ENCODE peak calls at places on chromosomes 7 and 10, in five cellular contexts. B is activated T-cell treated with anti-CD3 and anti-CD28 coated beads for 4 hours; I is sciatic nerve; H is A673; P is stimulated activated CD8-positive, alpha-beta memory T cell treated with anti-CD3 and anti-CD28 coated beads, Interleukin-2, amount 100 ng/mL, for 48 hours. J is an unnamed sample.
A peak's percentile ranks its signal among the peaks of the same experiment; 100 is the strongest.

GRCh38 chr10:21501109-21501508 is 24.4 kb downstream of the SKIDA1 start:
- DNase-seq in B (no peak), I (no peak), H (no peak), P (no peak), J (no peak)

GRCh38 chr10:58179238-58179637 is 88.5 kb downstream of the IPMK start:
- DNase-seq in B (no peak), I (no peak), H (no peak), P (no peak), J (no peak)

GRCh38 chr7:6278749-6279310 is 6.4 kb upstream of the CYTH3 start:
- DNase-seq in B (no peak), I (no peak), H (no peak), P (no peak), J (peak; percentile 12)

GRCh38 chr10:102800601-102801335 is 36.4 kb downstream of the CYP17A1 start:
- DNase-seq in B (no peak), I (no peak), H (no peak), P (no peak), J (no peak)

GRCh38 chr10:128095753-128096469 is 30.3 kb downstream of the MKI67 start:
- DNase-seq in B (no peak), I (no peak), H (no peak), P (no peak), J (peak; percentile 43)

GRCh38 chr7:116273918-116274301 is 63.6 kb downstream of the TES start:
- DNase-seq in B (no peak), I (no peak), H (no peak), P (no peak), J (no peak)

GRCh38 chr7:80659120-80660055 is 20.9 kb downstream of the CD36 start:
- DNase-seq in B (no peak), I (no peak), H (peak; percentile 45), P (no peak), J (no peak)

GRCh38 chr10:99983280-99983988 is 26.3 kb downstream of the DNMBP start:
- DNase-seq in B (no peak), I (peak; percentile 68), H (no peak), P (no peak), J (no peak)

GRCh38 chr7:103795787-103796186 is 193.7 kb downstream of the RELN start:
- DNase-seq in B (no peak), I (no peak), H (no peak), P (no peak), J (no peak)

GRCh38 chr10:73814896-73815718 is 3.7 kb upstream of the NDST2 start:
- DNase-seq in B (no peak), I (no peak), H (peak; percentile 49), P (no peak), J (no peak)

GRCh38 chr7:98755138-98755898 is 114.5 kb downstream of the TMEM130 start:
- DNase-seq in B (no peak), I (no peak), H (no peak), P (no peak), J (no peak)

GRCh38 chr10:12389154-12389734 is 39.9 kb downstream of the CAMK1D start:
- DNase-seq in B (no peak), I (no peak), H (no peak), P (no peak), J (peak; percentile 67)

GRCh38 chr10:18102404-18102803 is 37.8 kb upstream of the CACNB2 start:
- DNase-seq in B (no peak), I (no peak), H (no peak), P (no peak), J (no peak)

GRCh38 chr10:7787150-7787856 is 490 bp downstream of the KIN start:
- DNase-seq in B (peak; percentile 5), I (no peak), H (peak; percentile 9), P (no peak), J (no peak)

GRCh38 chr7:1255083-1255816 is 22.6 kb downstream of the UNCX start:
- DNase-seq in B (no peak), I (no peak), H (no peak), P (no peak), J (no peak)

GRCh38 chr10:35089641-35090161 is 440 bp downstream of the CUL2 start:
- DNase-seq in B (no peak), I (peak; percentile 67), H (peak; percentile 18), P (peak; percentile 1), J (no peak)

GRCh38 chr10:103852189-103852711 is 3.1 kb downstream of the SH3PXD2A start:
- DNase-seq in B (no peak), I (no peak), H (no peak), P (no peak), J (peak; percentile 82)

GRCh38 chr10:112287844-112288243 is 4.6 kb downstream of the TECTB start:
- DNase-seq in B (no peak), I (no peak), H (no peak), P (no peak), J (no peak)

GRCh38 chr7:133114519-133114918 is 32.6 kb upstream of the CHCHD3 start:
- DNase-seq in B (no peak), I (no peak), H (peak; percentile 19), P (no peak), J (no peak)

GRCh38 chr7:22563621-22564241 is 63.7 kb upstream of the STEAP1B start:
- DNase-seq in B (no peak), I (no peak), H (no peak), P (no peak), J (no peak)

GRCh38 chr10:104351067-104351681 is 2.5 kb upstream of the CFAP58 start:
- DNase-seq in B (no peak), I (no peak), H (no peak), P (no peak), J (no peak)

GRCh38 chr10:17847586-17848296 is 38.6 kb downstream of the MRC1 start:
- DNase-seq in B (no peak), I (no peak), H (peak; percentile 59), P (no peak), J (no peak)

GRCh38 chr7:92674379-92674778 is 84.2 kb upstream of the FAM133B start:
- DNase-seq in B (no peak), I (no peak), H (no peak), P (no peak), J (no peak)

GRCh38 chr7:135716677-135717238 is 11.2 kb downstream of the SLC13A4 start:
- DNase-seq in B (no peak), I (no peak), H (peak; percentile 96), P (no peak), J (no peak)

GRCh38 chr7:29900745-29901144 is 88.9 kb downstream of the SCRN1 start:
- DNase-seq in B (no peak), I (no peak), H (no peak), P (no peak), J (no peak)

GRCh38 chr10:24891823-24892222 is 60.6 kb downstream of the PRTFDC1 start:
- DNase-seq in B (no peak), I (no peak), H (no peak), P (no peak), J (no peak)

GRCh38 chr10:605632-606325 is 83.7 kb downstream of the DIP2C start:
- DNase-seq in B (no peak), I (no peak), H (no peak), P (no peak), J (no peak)

GRCh38 chr10:807958-808353 is 118.5 kb upstream of the DIP2C start:
- DNase-seq in B (no peak), I (no peak), H (no peak), P (no peak), J (peak; percentile 51)

GRCh38 chr10:132157101-132157500 is 29.6 kb upstream of the DPYSL4 start:
- DNase-seq in B (no peak), I (no peak), H (no peak), P (no peak), J (no peak)

GRCh38 chr7:836429-836828 is 4.2 kb downstream of the SUN1 start:
- DNase-seq in B (no peak), I (no peak), H (no peak), P (no peak), J (no peak)

GRCh38 chr7:151808296-151809155 is 68.4 kb downstream of the PRKAG2 start:
- DNase-seq in B (no peak), I (no peak), H (peak; percentile 29), P (no peak), J (no peak)

GRCh38 chr7:37259381-37259821 is 189.3 kb downstream of the ELMO1 start:
- DNase-seq in B (no peak), I (no peak), H (no peak), P (no peak), J (no peak)

GRCh38 chr7:119733480-119733879 is 539.5 kb upstream of the KCND2 start:
- DNase-seq in B (no peak), I (no peak), H (no peak), P (no peak), J (no peak)

GRCh38 chr7:27162548-27162848 is 2.8 kb downstream of the HOXA9 start:
- DNase-seq in B (no peak), I (no peak), H (no peak), P (no peak), J (no peak)

GRCh38 chr7:87328281-87328680 is 17.2 kb upstream of the CROT start:
- DNase-seq in B (no peak), I (no peak), H (no peak), P (no peak), J (no peak)

GRCh38 chr7:130875901-130876300 is 141.9 kb upstream of the KLF14 start:
- DNase-seq in B (no peak), I (no peak), H (no peak), P (no peak), J (no peak)

GRCh38 chr7:33916357-33917081 is 11.2 kb downstream of the BMPER start:
- DNase-seq in B (no peak), I (no peak), H (no peak), P (no peak), J (no peak)